ENCODE peak calls at places on chromosomes 1 and 21, in ten cellular contexts. E is psoas muscle; L is heart left ventricle; I is CD4-positive, alpha-beta T cell; Z is vagina; U is tibial artery; D is thoracic aorta; P is iPS DF 6.9; Q is IMR-90; C is mucosa of descending colon. A is an unnamed sample.

GRCh38 chr1:245823408-245824147 is 668.8 kb downstream of the KIF26B start:
- DNase-seq in I (no peak), U (no peak), L (no peak), P (no peak), Z (no peak), C (no peak), D (no peak), Q (no peak), E (no peak), A (no peak)

GRCh38 chr1:206502403-206502802 is 4.9 kb upstream of the RASSF5 start:
- DNase-seq in C (no peak), I (no peak), U (no peak), Q (no peak), Z (no peak), P (no peak), L (no peak), E (no peak), D (no peak), A (no peak)

GRCh38 chr21:15210235-15210678 is 145.5 kb upstream of the NRIP1 start:
- DNase-seq in E (peak; percentile 63), L (no peak), Z (no peak), Q (no peak), D (peak; percentile 27), U (peak; percentile 79), I (no peak), C (no peak), P (no peak), A (peak; percentile 28)

GRCh38 chr1:14949836-14950674 is 203.5 kb upstream of the TMEM51 start:
- DNase-seq in C (no peak), Z (no peak), L (peak; percentile 42), U (no peak), E (no peak), Q (no peak), P (no peak), I (no peak), D (no peak), A (no peak)

GRCh38 chr1:186272486-186272885 is 102.6 kb downstream of the TPR start:
- DNase-seq in L (no peak), I (no peak), D (no peak), Q (no peak), P (no peak), Z (no peak), U (no peak), E (no peak), C (no peak), A (no peak)

GRCh38 chr21:42405064-42406059 is 1.7 kb downstream of the UBASH3A start:
- DNase-seq in Z (no peak), C (no peak), U (no peak), D (no peak), L (no peak), E (no peak), I (no peak), P (no peak), Q (no peak), A (no peak)

GRCh38 chr1:217554849-217555248 is 76.0 kb downstream of the GPATCH2 start:
- DNase-seq in U (no peak), E (no peak), P (no peak), L (no peak), I (no peak), Z (no peak), D (no peak), C (no peak), Q (no peak), A (no peak)

GRCh38 chr1:234479310-234479559 is 256 bp upstream of the TARBP1 start:
- DNase-seq in D (no peak), U (no peak), Q (no peak), I (no peak), L (no peak), C (no peak), E (no peak), Z (no peak), P (no peak), A (no peak)

GRCh38 chr21:31837613-31838390 is 35.0 kb upstream of the HUNK start:
- DNase-seq in P (no peak), C (no peak), I (no peak), Z (no peak), L (no peak), E (no peak), D (no peak), U (no peak), Q (no peak), A (no peak)

GRCh38 chr1:31725777-31726535 is 22.1 kb upstream of the COL16A1 start:
- DNase-seq in U (no peak), L (peak; percentile 46), D (no peak), I (no peak), Q (no peak), Z (no peak), C (no peak), E (no peak), P (no peak), A (no peak)

GRCh38 chr1:202023033-202023433 is 12.6 kb downstream of the ELF3 start:
- DNase-seq in C (peak; percentile 91), U (no peak), E (no peak), D (no peak), L (no peak), Q (no peak), Z (no peak), P (no peak), I (no peak), A (peak; percentile 93)

GRCh38 chr1:35876988-35877387 is 6.0 kb upstream of the AGO1 start:
- DNase-seq in E (no peak), P (no peak), I (no peak), U (no peak), Q (peak; percentile 27), Z (no peak), C (no peak), D (no peak), L (no peak), A (peak; percentile 57)

GRCh38 chr1:18886003-18886335 is 16.4 kb downstream of the ALDH4A1 start:
- DNase-seq in Z (no peak), I (no peak), P (no peak), C (no peak), L (no peak), D (no peak), E (no peak), Q (peak; percentile 59), U (no peak), A (peak; percentile 25)

GRCh38 chr1:242239394-242239793 is 240.5 kb upstream of the MAP1LC3C start:
- DNase-seq in L (no peak), Z (no peak), C (no peak), E (no peak), I (no peak), P (no peak), D (no peak), U (no peak), Q (no peak), A (no peak)

GRCh38 chr1:55378582-55378981 is 163.4 kb upstream of the USP24 start:
- DNase-seq in Q (peak; percentile 64), U (no peak), E (no peak), I (no peak), P (peak; percentile 61), C (no peak), L (no peak), D (no peak), Z (no peak), A (peak; percentile 73)

GRCh38 chr1:3024588-3024987 is 3.3 kb downstream of the ACTRT2 start:
- DNase-seq in D (no peak), Z (no peak), I (no peak), L (no peak), Q (no peak), C (no peak), E (no peak), P (no peak), U (no peak), A (no peak)
- H3K9me3 ChIP-seq in D (no peaks in the 10 kb centered on the region), Z (no peaks in the 10 kb centered on the region), I (no peaks in the 10 kb centered on the region), L (no peaks in the 10 kb centered on the region), Q (peaks cover 56% of the 10 kb centered on the region), C (no peaks in the 10 kb centered on the region), E (no peaks in the 10 kb centered on the region), P (peaks cover 28% of the 10 kb centered on the region), U (no peaks in the 10 kb centered on the region), A (no peaks in the 10 kb centered on the region)

DNA sequence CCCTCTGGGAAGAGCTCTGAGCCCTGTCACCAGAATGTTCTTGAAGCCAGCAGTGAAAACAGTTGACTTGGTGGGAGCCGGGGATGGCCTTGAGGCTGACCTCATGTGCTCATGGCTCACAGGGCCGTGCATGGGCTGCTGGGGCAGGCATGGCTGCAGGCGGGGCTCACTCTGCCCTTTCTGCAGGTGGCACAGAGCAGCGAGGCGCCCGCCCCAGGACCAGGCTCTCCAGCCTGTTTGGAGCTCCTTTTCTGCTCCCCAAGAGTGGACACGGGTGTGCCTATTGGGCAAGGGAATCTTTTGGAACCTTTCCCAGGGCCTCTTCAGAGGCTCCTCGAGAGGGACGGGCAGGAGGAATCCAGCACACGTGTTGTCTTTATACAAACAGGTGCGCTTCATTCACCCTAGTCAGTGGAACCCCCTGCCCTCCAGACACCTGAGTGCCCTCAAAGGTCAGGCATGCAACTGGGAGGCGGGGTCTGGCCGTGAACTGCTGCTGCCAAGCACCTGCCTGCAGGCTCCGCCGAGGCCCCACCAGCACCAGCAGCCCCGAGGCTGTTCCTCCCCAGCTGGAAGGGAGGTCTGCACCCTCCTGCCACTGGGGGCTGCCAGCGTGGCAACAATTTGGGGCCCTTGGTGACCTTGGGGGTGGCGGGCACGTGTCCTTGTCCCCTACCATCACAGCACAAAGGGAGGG is 2.6 kb upstream of the TTC34 start:
- DNase-seq in I (no peak), Z (no peak), Q (no peak), D (no peak), U (no peak), P (no peak), C (peak; percentile 25), L (peak; percentile 43), E (peak; percentile 34), A (no peak)
- H3K9me3 ChIP-seq in I (no peaks in the 10 kb centered on the region), Z (no peaks in the 10 kb centered on the region), Q (peaks cover 68% of the 10 kb centered on the region), D (no peaks in the 10 kb centered on the region), U (no peaks in the 10 kb centered on the region), P (peaks cover 50% of the 10 kb centered on the region), C (no peaks in the 10 kb centered on the region), L (no peaks in the 10 kb centered on the region), E (no peaks in the 10 kb centered on the region), A (no peaks in the 10 kb centered on the region)

GRCh38 chr1:8740034-8740449 is 77.4 kb downstream of the RERE start:
- DNase-seq in Q (peak; percentile 98), U (no peak), E (no peak), C (no peak), D (no peak), P (no peak), L (no peak), Z (no peak), I (no peak), A (no peak)
- H3K9me3 ChIP-seq in Q (peaks cover 5% of the 10 kb centered on the region), U (no peaks in the 10 kb centered on the region), E (peaks cover 13% of the 10 kb centered on the region), C (peaks cover 3% of the 10 kb centered on the region), D (no peaks in the 10 kb centered on the region), P (peaks cover 1% of the 10 kb centered on the region), L (no peaks in the 10 kb centered on the region), Z (no peaks in the 10 kb centered on the region), I (peaks cover 11% of the 10 kb centered on the region), A (no peaks in the 10 kb centered on the region)

GRCh38 chr1:4344065-4344753 is 310.2 kb upstream of the AJAP1 start:
- DNase-seq in D (no peak), Q (no peak), I (no peak), P (no peak), E (no peak), Z (no peak), U (no peak), L (no peak), C (no peak), A (no peak)
- H3K9me3 ChIP-seq in D (no peaks in the 10 kb centered on the region), Q (peaks cover 44% of the 10 kb centered on the region), I (no peaks in the 10 kb centered on the region), P (peaks cover 33% of the 10 kb centered on the region), E (no peaks in the 10 kb centered on the region), Z (no peaks in the 10 kb centered on the region), U (no peaks in the 10 kb centered on the region), L (no peaks in the 10 kb centered on the region), C (no peaks in the 10 kb centered on the region), A (no peaks in the 10 kb centered on the region)

DNA sequence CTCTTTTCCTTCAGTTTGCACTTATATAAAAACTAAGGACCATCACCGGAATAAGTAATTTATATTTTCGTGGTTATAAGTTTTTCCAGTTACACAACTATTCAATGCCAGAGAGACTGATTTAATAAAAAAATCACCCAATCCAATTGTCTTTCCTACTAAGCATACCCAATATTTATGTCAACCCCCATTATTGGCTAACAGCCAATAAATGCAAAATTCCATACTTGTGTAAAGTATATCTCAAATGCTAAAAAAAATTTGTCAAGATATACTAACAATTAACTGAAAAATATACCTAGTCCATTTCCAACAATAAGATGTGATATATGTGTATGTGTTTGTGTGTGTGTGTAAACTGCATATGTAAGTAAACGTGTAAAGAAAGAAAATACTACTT is 117.4 kb downstream of the AGBL4 start:
- DNase-seq in C (no peak), D (no peak), L (no peak), P (no peak), I (no peak), E (no peak), Z (no peak), U (no peak), Q (no peak), A (no peak)
- H3K9me3 ChIP-seq in C (no peaks in the 10 kb centered on the region), D (no peaks in the 10 kb centered on the region), L (no peaks in the 10 kb centered on the region), P (peaks cover 4% of the 10 kb centered on the region), I (no peaks in the 10 kb centered on the region), E (no peaks in the 10 kb centered on the region), Z (no peaks in the 10 kb centered on the region), U (no peaks in the 10 kb centered on the region), Q (peaks cover 4% of the 10 kb centered on the region), A (no peaks in the 10 kb centered on the region)